ENCODE peak calls at places on chromosomes 16 and 17, in eight cellular contexts. One of them, this sample, is unnamed.

GRCh38 chr17:64198711-64199110 is 64.3 kb downstream of the TEX2 start:
- DNase-seq in K562: no peak
- DNase-seq in IMR-90: no peak
- DNase-seq in ovary: no peak
- DNase-seq in HCT116: no peak
- DNase-seq in tibial nerve: no peak
- DNase-seq in A549: no peak
- DNase-seq in stomach: no peak
- DNase-seq in this sample: no peak

GRCh38 chr16:324451-325334 is 27.8 kb downstream of the AXIN1 start:
- DNase-seq in K562: peak; percentile 80
- DNase-seq in IMR-90: no peak
- DNase-seq in ovary: no peak
- DNase-seq in HCT116: no peak
- DNase-seq in tibial nerve: no peak
- DNase-seq in A549: no peak
- DNase-seq in stomach: no peak
- DNase-seq in this sample: peak; percentile 52

GRCh38 chr17:57349533-57350227 is 93.4 kb downstream of the MSI2 start:
- DNase-seq in K562: no peak
- DNase-seq in IMR-90: peak; percentile 27
- DNase-seq in ovary: no peak
- DNase-seq in HCT116: no peak
- DNase-seq in tibial nerve: no peak
- DNase-seq in A549: no peak
- DNase-seq in stomach: no peak
- DNase-seq in this sample: no peak

GRCh38 chr17:41491476-41491875 is 1.8 kb upstream of the KRT36 start:
- DNase-seq in K562: no peak
- DNase-seq in IMR-90: no peak
- DNase-seq in ovary: no peak
- DNase-seq in HCT116: no peak
- DNase-seq in tibial nerve: no peak
- DNase-seq in A549: no peak
- DNase-seq in stomach: no peak
- DNase-seq in this sample: no peak

GRCh38 chr16:2611499-2611862 is 70.8 kb upstream of the KCTD5 start:
- DNase-seq in K562: no peak
- DNase-seq in IMR-90: no peak
- DNase-seq in ovary: no peak
- DNase-seq in HCT116: no peak
- DNase-seq in tibial nerve: no peak
- DNase-seq in A549: no peak
- DNase-seq in stomach: no peak
- DNase-seq in this sample: no peak

GRCh38 chr17:52036416-52036815 is 122.1 kb downstream of the CA10 start:
- DNase-seq in K562: no peak
- DNase-seq in IMR-90: no peak
- DNase-seq in ovary: no peak
- DNase-seq in HCT116: no peak
- DNase-seq in tibial nerve: no peak
- DNase-seq in A549: no peak
- DNase-seq in stomach: no peak
- DNase-seq in this sample: no peak

GRCh38 chr17:60169921-60170817 is 20.4 kb downstream of the CA4 start:
- DNase-seq in K562: peak; percentile 7
- DNase-seq in IMR-90: peak; percentile 41
- DNase-seq in ovary: no peak
- DNase-seq in HCT116: no peak
- DNase-seq in tibial nerve: no peak
- DNase-seq in A549: no peak
- DNase-seq in stomach: no peak
- DNase-seq in this sample: peak; percentile 89

GRCh38 chr17:45092932-45093430 is 31.9 kb downstream of the NMT1 start:
- DNase-seq in K562: no peak
- DNase-seq in IMR-90: peak; percentile 99
- DNase-seq in ovary: peak; percentile 88
- DNase-seq in HCT116: peak; percentile 37
- DNase-seq in tibial nerve: peak; percentile 78
- DNase-seq in A549: peak; percentile 94
- DNase-seq in stomach: peak; percentile 57
- DNase-seq in this sample: peak; percentile 73

GRCh38 chr17:75626496-75627038 is 6.7 kb upstream of the SMIM5 start:
- DNase-seq in K562: no peak
- DNase-seq in IMR-90: no peak
- DNase-seq in ovary: no peak
- DNase-seq in HCT116: no peak
- DNase-seq in tibial nerve: no peak
- DNase-seq in A549: no peak
- DNase-seq in stomach: no peak
- DNase-seq in this sample: no peak

GRCh38 chr16:85846461-85846860 is 47.0 kb downstream of the COX4I1 start:
- DNase-seq in K562: no peak
- DNase-seq in IMR-90: no peak
- DNase-seq in ovary: no peak
- DNase-seq in HCT116: no peak
- DNase-seq in tibial nerve: no peak
- DNase-seq in A549: no peak
- DNase-seq in stomach: no peak
- DNase-seq in this sample: no peak

GRCh38 chr17:21190078-21190477 is 23.9 kb downstream of the TMEM11 start:
- DNase-seq in K562: no peak
- DNase-seq in IMR-90: no peak
- DNase-seq in ovary: no peak
- DNase-seq in HCT116: no peak
- DNase-seq in tibial nerve: no peak
- DNase-seq in A549: no peak
- DNase-seq in stomach: no peak
- DNase-seq in this sample: no peak

GRCh38 chr17:21189361-21189760 is 24.6 kb downstream of the TMEM11 start:
- DNase-seq in K562: no peak
- DNase-seq in IMR-90: no peak
- DNase-seq in ovary: no peak
- DNase-seq in HCT116: no peak
- DNase-seq in tibial nerve: no peak
- DNase-seq in A549: no peak
- DNase-seq in stomach: no peak
- DNase-seq in this sample: no peak

GRCh38 chr17:21183468-21183867 is 30.5 kb downstream of the TMEM11 start:
- DNase-seq in K562: no peak
- DNase-seq in IMR-90: no peak
- DNase-seq in ovary: no peak
- DNase-seq in HCT116: no peak
- DNase-seq in tibial nerve: no peak
- DNase-seq in A549: no peak
- DNase-seq in stomach: no peak
- DNase-seq in this sample: no peak

GRCh38 chr17:21191698-21192097 is 22.3 kb downstream of the TMEM11 start:
- DNase-seq in K562: no peak
- DNase-seq in IMR-90: no peak
- DNase-seq in ovary: no peak
- DNase-seq in HCT116: no peak
- DNase-seq in tibial nerve: no peak
- DNase-seq in A549: no peak
- DNase-seq in stomach: no peak
- DNase-seq in this sample: no peak

GRCh38 chr17:21186399-21187187 is 27.4 kb downstream of the TMEM11 start:
- DNase-seq in K562: no peak
- DNase-seq in IMR-90: no peak
- DNase-seq in ovary: no peak
- DNase-seq in HCT116: no peak
- DNase-seq in tibial nerve: no peak
- DNase-seq in A549: no peak
- DNase-seq in stomach: no peak
- DNase-seq in this sample: no peak
- TF ChIP-seq POLR2A in K562: no peak
- TF ChIP-seq POLR2A in IMR-90: no peak
- TF ChIP-seq POLR2A in ovary: no peak
- TF ChIP-seq POLR2A in HCT116: no peak
- TF ChIP-seq POLR2A in tibial nerve: no peak
- TF ChIP-seq POLR2A in A549: no peak
- TF ChIP-seq POLR2A in stomach: no peak
- TF ChIP-seq POLR2A in this sample: no peak

DNA sequence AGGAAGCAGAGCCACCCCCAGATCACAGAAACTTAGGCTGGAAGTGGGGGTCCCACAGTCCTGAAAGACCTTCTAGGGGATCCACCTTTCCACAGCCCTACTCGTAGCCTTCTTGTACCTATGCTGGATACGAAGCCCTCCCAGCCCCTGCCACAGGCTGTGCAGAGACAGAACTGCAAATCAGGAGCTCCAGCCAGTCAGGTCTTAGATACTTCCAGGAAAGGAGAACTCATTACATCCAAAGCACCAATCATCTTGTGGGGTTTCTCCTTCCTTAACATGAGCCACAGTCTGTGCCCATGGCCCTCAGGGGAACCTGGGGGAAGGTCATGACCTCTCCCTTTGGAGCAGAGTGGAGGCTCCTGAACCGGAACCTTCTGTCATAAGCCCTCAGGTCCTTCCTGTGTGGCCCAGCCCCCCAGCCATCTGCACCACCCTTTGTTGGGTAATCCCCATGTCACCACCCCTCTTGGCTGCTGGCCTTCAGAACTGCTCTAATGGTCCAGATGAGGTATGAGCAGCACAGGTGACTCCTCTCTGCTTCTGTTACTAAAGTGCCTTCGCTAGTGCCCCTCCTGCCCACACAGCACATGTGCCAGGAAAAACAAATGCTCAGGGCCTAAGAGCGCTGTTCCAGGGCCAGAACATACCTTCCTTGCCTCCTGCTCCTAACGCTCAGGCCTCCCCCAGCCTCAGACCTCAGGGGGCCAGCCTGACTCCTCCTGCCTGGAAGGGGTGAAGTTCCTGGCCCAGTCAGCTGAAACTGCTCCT is 14.6 kb downstream of the SRCIN1 start:
- DNase-seq in K562: no peak
- DNase-seq in IMR-90: no peak
- DNase-seq in ovary: no peak
- DNase-seq in HCT116: no peak
- DNase-seq in tibial nerve: no peak
- DNase-seq in A549: no peak
- DNase-seq in stomach: no peak
- DNase-seq in this sample: no peak
- H3K27ac ChIP-seq in K562: no peak overlapping the region
- H3K27ac ChIP-seq in IMR-90: no peak overlapping the region
- H3K27ac ChIP-seq in ovary: no peak overlapping the region
- H3K27ac ChIP-seq in HCT116: no peak overlapping the region
- H3K27ac ChIP-seq in tibial nerve: no peak overlapping the region
- H3K27ac ChIP-seq in A549: peak overlapping the region; percentile 6
- H3K27ac ChIP-seq in stomach: no peak overlapping the region
- H3K27ac ChIP-seq in this sample: no peak overlapping the region

GRCh38 chr17:7612294-7612640 is 2.4 kb downstream of the FXR2 start:
- DNase-seq in K562: no peak
- DNase-seq in IMR-90: no peak
- DNase-seq in ovary: no peak
- DNase-seq in HCT116: no peak
- DNase-seq in tibial nerve: no peak
- DNase-seq in A549: no peak
- DNase-seq in stomach: no peak
- DNase-seq in this sample: no peak

GRCh38 chr17:7613769-7614421 is 802 bp downstream of the FXR2 start:
- DNase-seq in K562: no peak
- DNase-seq in IMR-90: peak; percentile 50
- DNase-seq in ovary: no peak
- DNase-seq in HCT116: no peak
- DNase-seq in tibial nerve: no peak
- DNase-seq in A549: peak; percentile 54
- DNase-seq in stomach: no peak
- DNase-seq in this sample: no peak

GRCh38 chr17:7611635-7612293 is 2.9 kb downstream of the FXR2 start:
- DNase-seq in K562: no peak
- DNase-seq in IMR-90: no peak
- DNase-seq in ovary: no peak
- DNase-seq in HCT116: no peak
- DNase-seq in tibial nerve: no peak
- DNase-seq in A549: no peak
- DNase-seq in stomach: no peak
- DNase-seq in this sample: no peak

GRCh38 chr17:7615265-7615747 is 609 bp upstream of the FXR2 start:
- DNase-seq in K562: no peak
- DNase-seq in IMR-90: no peak
- DNase-seq in ovary: no peak
- DNase-seq in HCT116: no peak
- DNase-seq in tibial nerve: no peak
- DNase-seq in A549: no peak
- DNase-seq in stomach: no peak
- DNase-seq in this sample: no peak

GRCh38 chr17:7614422-7615264 is at the start of gene FXR2:
- DNase-seq in K562: peak; percentile 95
- DNase-seq in IMR-90: peak; percentile 100
- DNase-seq in ovary: peak; percentile 100
- DNase-seq in HCT116: peak; percentile 100
- DNase-seq in tibial nerve: peak; percentile 99
- DNase-seq in A549: peak; percentile 100
- DNase-seq in stomach: peak; percentile 100
- DNase-seq in this sample: peak; percentile 100
- TF ChIP-seq POLR2A in K562: no peak
- TF ChIP-seq POLR2A in IMR-90: peak; percentile 68
- TF ChIP-seq POLR2A in ovary: peak; percentile 84
- TF ChIP-seq POLR2A in HCT116: no peak
- TF ChIP-seq POLR2A in tibial nerve: peak; percentile 77
- TF ChIP-seq POLR2A in A549: peak; percentile 77
- TF ChIP-seq POLR2A in stomach: no peak
- TF ChIP-seq POLR2A in this sample: peak; percentile 84

GRCh38 chr17:77287432-77288068 is 146.8 kb downstream of the SEC14L1 start:
- DNase-seq in K562: no peak
- DNase-seq in IMR-90: peak; percentile 94
- DNase-seq in ovary: no peak
- DNase-seq in HCT116: peak; percentile 92
- DNase-seq in tibial nerve: no peak
- DNase-seq in A549: peak; percentile 95
- DNase-seq in stomach: peak; percentile 83
- DNase-seq in this sample: peak; percentile 82

GRCh38 chr17:77285594-77286390 is 145.0 kb downstream of the SEC14L1 start:
- DNase-seq in K562: no peak
- DNase-seq in IMR-90: peak; percentile 89
- DNase-seq in ovary: no peak
- DNase-seq in HCT116: no peak
- DNase-seq in tibial nerve: no peak
- DNase-seq in A549: peak; percentile 89
- DNase-seq in stomach: peak; percentile 85
- DNase-seq in this sample: no peak

GRCh38 chr17:77288115-77288619 is 147.4 kb downstream of the SEC14L1 start:
- DNase-seq in K562: no peak
- DNase-seq in IMR-90: no peak
- DNase-seq in ovary: no peak
- DNase-seq in HCT116: no peak
- DNase-seq in tibial nerve: no peak
- DNase-seq in A549: peak; percentile 63
- DNase-seq in stomach: no peak
- DNase-seq in this sample: no peak

GRCh38 chr17:77286641-77287431 is 146.1 kb downstream of the SEC14L1 start:
- DNase-seq in K562: no peak
- DNase-seq in IMR-90: peak; percentile 18
- DNase-seq in ovary: no peak
- DNase-seq in HCT116: peak; percentile 73
- DNase-seq in tibial nerve: no peak
- DNase-seq in A549: peak; percentile 99
- DNase-seq in stomach: peak; percentile 88
- DNase-seq in this sample: peak; percentile 85

DNA sequence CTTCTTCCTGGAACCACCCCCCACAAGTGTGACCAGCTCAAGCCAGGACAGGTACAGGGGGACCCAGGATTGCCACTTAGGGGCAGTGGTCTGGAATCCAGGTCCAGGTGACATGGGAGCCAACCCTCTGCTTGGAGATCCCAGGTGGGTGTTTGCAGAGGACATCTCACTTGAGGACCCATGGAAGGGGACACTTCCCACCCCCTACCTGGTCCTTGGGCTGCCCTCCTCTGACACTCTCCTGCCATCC is 145.5 kb downstream of the SEC14L1 start:
- DNase-seq in K562: no peak
- DNase-seq in IMR-90: no peak
- DNase-seq in ovary: no peak
- DNase-seq in HCT116: no peak
- DNase-seq in tibial nerve: no peak
- DNase-seq in A549: no peak
- DNase-seq in stomach: no peak
- DNase-seq in this sample: no peak
- H3K27ac ChIP-seq in K562: no peak overlapping the region
- H3K27ac ChIP-seq in IMR-90: peak overlapping the region; percentile 93
- H3K27ac ChIP-seq in ovary: no peak overlapping the region
- H3K27ac ChIP-seq in HCT116: peak overlapping the region; percentile 98
- H3K27ac ChIP-seq in tibial nerve: peak overlapping the region; percentile 86
- H3K27ac ChIP-seq in A549: peak overlapping the region; percentile 94
- H3K27ac ChIP-seq in stomach: peak overlapping the region; percentile 93
- H3K27ac ChIP-seq in this sample: peak overlapping the region; percentile 84